ENCODE peak calls at places on chromosome 22, in eight cellular contexts. X, S, R, D, Y, E, O and K are unnamed samples. For H3K4me1, the result is how much of the 10 kb centered on the place peaks cover.

GRCh38 chr22:48796295-48797015 is 1031.2 kb downstream of the BRD1 start:
- DNase-seq in X (no peak), S (no peak), R (no peak), D (no peak), Y (no peak), E (no peak), O (no peak), K (no peak)

GRCh38 chr22:19513823-19514222 is 10.4 kb downstream of the CLDN5 start:
- DNase-seq in X (no peak), S (no peak), R (no peak), D (no peak), Y (no peak), E (no peak), O (no peak), K (no peak)

GRCh38 chr22:30312053-30312452 is 14.7 kb downstream of the TBC1D10A start:
- DNase-seq in X (no peak), S (no peak), R (no peak), D (no peak), Y (no peak), E (no peak), O (no peak), K (no peak)

GRCh38 chr22:19876941-19877625 is 22.4 kb upstream of the GNB1L start:
- DNase-seq in X (peak), S (peak), R (no peak), D (no peak), Y (no peak), E (no peak), O (peak), K (no peak)

GRCh38 chr22:39839198-39839597 is 54.4 kb downstream of the ENTHD1 start:
- DNase-seq in X (no peak), S (no peak), R (no peak), D (no peak), Y (no peak), E (no peak), O (no peak), K (no peak)

GRCh38 chr22:21587803-21588611 is 20.5 kb downstream of the UBE2L3 start:
- DNase-seq in X (no peak), S (no peak), R (no peak), D (no peak), Y (no peak), E (no peak), O (no peak), K (no peak)

GRCh38 chr22:19693581-19693980 is 20.7 kb upstream of the SEPTIN5 start:
- DNase-seq in X (no peak), S (no peak), R (no peak), D (no peak), Y (no peak), E (no peak), O (no peak), K (no peak)

GRCh38 chr22:30675436-30675835 is 7.8 kb upstream of the DUSP18 start:
- DNase-seq in X (no peak), S (no peak), R (no peak), D (no peak), Y (no peak), E (no peak), O (no peak), K (no peak)

DNA sequence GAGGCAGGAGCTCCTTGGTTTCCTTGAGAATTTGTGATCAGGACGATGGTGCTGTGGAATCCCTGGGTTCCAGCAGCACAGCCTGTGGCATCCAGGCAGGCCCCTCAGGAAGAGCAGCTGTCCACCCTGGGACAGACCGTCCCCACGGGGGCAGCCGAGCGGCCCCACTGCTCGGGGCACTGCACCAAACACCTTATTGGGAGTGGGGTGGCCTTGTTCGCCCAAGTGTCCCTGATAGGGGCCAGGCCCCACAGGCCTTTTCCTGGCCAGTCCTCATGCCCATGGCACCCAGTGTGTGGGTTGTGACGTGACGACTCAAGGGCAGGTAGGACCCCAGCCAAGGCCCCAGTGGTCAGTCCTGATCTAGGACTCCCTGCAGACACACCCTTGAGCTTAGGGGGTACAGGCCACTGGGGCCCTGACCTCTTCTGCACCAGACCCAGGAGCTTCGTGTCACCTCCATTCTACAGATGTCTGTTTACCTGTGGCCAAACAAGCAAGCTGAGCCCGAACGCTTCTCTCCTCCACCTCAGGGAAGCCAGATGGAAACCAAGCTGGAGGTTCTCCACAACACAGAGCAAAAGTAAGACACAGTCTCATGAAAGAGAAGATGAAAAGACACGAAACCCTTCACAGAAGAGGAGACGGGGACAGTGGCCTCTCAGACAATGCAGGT is 1.5 kb upstream of the BRD1 start:
- DNase-seq in X (no peak), S (no peak), R (no peak), D (no peak), Y (no peak), E (no peak), O (no peak), K (no peak)
- H3K4me3 ChIP-seq in X (no peak), S (no peak), R (no peak), D (no peak), Y (no peak), E (no peak), O (no peak), K (no peak)

GRCh38 chr22:24989135-24989534 is 36.6 kb downstream of the KIAA1671 start:
- DNase-seq in X (no peak), S (no peak), R (no peak), D (no peak), Y (no peak), E (no peak), O (no peak), K (no peak)

GRCh38 chr22:24986816-24987215 is 34.3 kb downstream of the KIAA1671 start:
- DNase-seq in X (no peak), S (no peak), R (no peak), D (no peak), Y (no peak), E (peak), O (no peak), K (no peak)

GRCh38 chr22:24983151-24983550 is 30.6 kb downstream of the KIAA1671 start:
- DNase-seq in X (no peak), S (no peak), R (no peak), D (no peak), Y (no peak), E (no peak), O (no peak), K (no peak)

GRCh38 chr22:24984122-24984521 is 31.6 kb downstream of the KIAA1671 start:
- DNase-seq in X (no peak), S (no peak), R (no peak), D (no peak), Y (no peak), E (no peak), O (no peak), K (no peak)

GRCh38 chr22:24985824-24986214 is 33.3 kb downstream of the KIAA1671 start:
- DNase-seq in X (peak), S (no peak), R (no peak), D (no peak), Y (no peak), E (no peak), O (no peak), K (no peak)
- H3K4me1 ChIP-seq in X (under half), S (under half), R (under half), D (under half), Y (under half), E (under half), O (under half), K (under half)

GRCh38 chr22:34111210-34111824 is 191.0 kb upstream of the LARGE1 start:
- DNase-seq in X (peak), S (no peak), R (peak), D (no peak), Y (no peak), E (peak), O (no peak), K (peak)

GRCh38 chr22:34108168-34108567 is 187.9 kb upstream of the LARGE1 start:
- DNase-seq in X (no peak), S (no peak), R (no peak), D (no peak), Y (no peak), E (no peak), O (no peak), K (no peak)

GRCh38 chr22:34102633-34103032 is 182.4 kb upstream of the LARGE1 start:
- DNase-seq in X (no peak), S (no peak), R (peak), D (no peak), Y (no peak), E (no peak), O (no peak), K (no peak)

GRCh38 chr22:34105461-34106062 is 185.3 kb upstream of the LARGE1 start:
- DNase-seq in X (peak), S (peak), R (peak), D (no peak), Y (peak), E (peak), O (no peak), K (peak)
- H3K4me3 ChIP-seq in X (no peak), S (no peak), R (no peak), D (no peak), Y (no peak), E (no peak), O (no peak), K (no peak)

GRCh38 chr22:36457688-36458450 is 23.6 kb downstream of the TXN2 start:
- DNase-seq in X (peak), S (peak), R (no peak), D (no peak), Y (no peak), E (no peak), O (no peak), K (no peak)
- H3K4me1 ChIP-seq in X (under half), S (half or more), R (under half), D (under half), Y (under half), E (under half), O (under half), K (under half)

GRCh38 chr22:42074846-42075245 is 798 bp downstream of the PHETA2 start:
- DNase-seq in X (no peak), S (no peak), R (no peak), D (no peak), Y (no peak), E (no peak), O (no peak), K (no peak)
- H3K4me3 ChIP-seq in X (peak), S (peak), R (no peak), D (peak), Y (peak), E (no peak), O (peak), K (no peak)

GRCh38 chr22:37557321-37558001 is 2.8 kb upstream of the CDC42EP1 start:
- DNase-seq in X (no peak), S (no peak), R (peak), D (no peak), Y (no peak), E (no peak), O (no peak), K (no peak)

GRCh38 chr22:37553725-37554124 is 6.6 kb upstream of the CDC42EP1 start:
- DNase-seq in X (no peak), S (no peak), R (no peak), D (no peak), Y (no peak), E (no peak), O (no peak), K (no peak)

GRCh38 chr22:37552560-37553163 is 7.6 kb upstream of the CDC42EP1 start:
- DNase-seq in X (peak), S (no peak), R (peak), D (no peak), Y (no peak), E (no peak), O (no peak), K (no peak)

GRCh38 chr22:37556750-37557149 is 3.5 kb upstream of the CDC42EP1 start:
- DNase-seq in X (no peak), S (no peak), R (no peak), D (no peak), Y (no peak), E (no peak), O (no peak), K (no peak)

DNA sequence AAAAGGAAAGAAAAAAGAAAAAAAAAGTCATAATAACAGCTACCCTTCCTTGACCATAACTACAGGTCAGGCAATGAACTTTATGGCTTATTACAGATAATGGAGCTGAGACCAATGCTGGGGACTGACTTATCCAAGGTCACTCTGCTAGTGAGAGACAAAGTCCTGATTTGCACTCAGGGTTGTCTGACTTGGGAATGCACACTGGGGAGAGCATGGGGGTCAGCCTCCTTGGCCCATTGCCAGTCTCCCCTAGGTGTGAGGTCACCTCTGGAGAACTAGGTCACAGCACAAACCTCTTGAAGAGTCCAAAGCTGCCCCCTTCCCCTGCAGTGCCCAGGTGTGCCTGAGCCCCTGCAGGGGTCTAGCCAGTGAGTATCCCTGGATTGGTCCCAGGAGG is 5.3 kb upstream of the CDC42EP1 start:
- DNase-seq in X (no peak), S (no peak), R (no peak), D (no peak), Y (no peak), E (no peak), O (no peak), K (no peak)
- H3K4me1 ChIP-seq in X (under half), S (under half), R (under half), D (under half), Y (under half), E (under half), O (under half), K (under half)

GRCh38 chr22:37427128-37427710 is at the start of gene ELFN2:
- DNase-seq in X (no peak), S (no peak), R (peak), D (no peak), Y (no peak), E (no peak), O (no peak), K (no peak)
- H3K4me3 ChIP-seq in X (peak), S (peak), R (peak), D (peak), Y (peak), E (no peak), O (peak), K (peak)

GRCh38 chr22:25085156-25085555 is 114.5 kb upstream of the CRYBB3 start:
- DNase-seq in X (no peak), S (no peak), R (no peak), D (no peak), Y (no peak), E (no peak), O (no peak), K (no peak)
- H3K4me1 ChIP-seq in X (under half), S (under half), R (under half), D (under half), Y (under half), E (under half), O (under half), K (under half)

GRCh38 chr22:44179989-44180705 is 578 bp upstream of the PARVG start:
- DNase-seq in X (no peak), S (no peak), R (no peak), D (no peak), Y (no peak), E (no peak), O (no peak), K (no peak)

GRCh38 chr22:44180706-44181032 is at the start of gene PARVG:
- DNase-seq in X (no peak), S (no peak), R (peak), D (peak), Y (no peak), E (peak), O (no peak), K (no peak)

GRCh38 chr22:44182591-44183588 is 2.2 kb downstream of the PARVG start:
- DNase-seq in X (no peak), S (peak), R (no peak), D (no peak), Y (no peak), E (peak), O (no peak), K (no peak)

GRCh38 chr22:44181033-44181911 is 547 bp downstream of the PARVG start:
- DNase-seq in X (no peak), S (peak), R (no peak), D (peak), Y (no peak), E (peak), O (no peak), K (no peak)

GRCh38 chr22:44181912-44182590 is 1.3 kb downstream of the PARVG start:
- DNase-seq in X (no peak), S (no peak), R (no peak), D (no peak), Y (no peak), E (no peak), O (no peak), K (no peak)
- H3K4me3 ChIP-seq in X (no peak), S (peak), R (no peak), D (peak), Y (no peak), E (no peak), O (peak), K (no peak)